ENCODE peak calls at places on chromosome 15, in six cellular contexts. R, Q, I, J, P and M are unnamed samples. For H3K4me1, the result is how much of the 10 kb centered on the place peaks cover.

GRCh38 chr15:48924528-48925393 is 39.0 kb downstream of the SHC4 start:
- DNase-seq in R (no peak), Q (no peak), I (no peak), J (no peak), P (no peak), M (no peak)

GRCh38 chr15:33068007-33068441 is 126.5 kb downstream of the FMN1 start:
- DNase-seq in R (no peak), Q (peak), I (no peak), J (peak), P (peak), M (peak)

GRCh38 chr15:93321881-93322282 is 232.9 kb upstream of the RGMA start:
- DNase-seq in R (no peak), Q (no peak), I (no peak), J (peak), P (no peak), M (no peak)

GRCh38 chr15:75832114-75832513 is 11.1 kb upstream of the UBE2Q2 start:
- DNase-seq in R (no peak), Q (no peak), I (no peak), J (no peak), P (no peak), M (no peak)

GRCh38 chr15:47614341-47614740 is 103.0 kb upstream of the SEMA6D start:
- DNase-seq in R (no peak), Q (no peak), I (no peak), J (no peak), P (no peak), M (no peak)

GRCh38 chr15:73716417-73716816 is 32.2 kb downstream of the CD276 start:
- DNase-seq in R (no peak), Q (no peak), I (no peak), J (peak), P (no peak), M (peak)

GRCh38 chr15:75584121-75584520 is 5.0 kb upstream of the PTPN9 start:
- DNase-seq in R (peak), Q (no peak), I (no peak), J (no peak), P (no peak), M (no peak)

GRCh38 chr15:34437687-34438086 is at the start of gene GOLGA8A:
- DNase-seq in R (peak), Q (no peak), I (peak), J (peak), P (peak), M (no peak)

GRCh38 chr15:77144492-77145070 is 73.7 kb upstream of the TSPAN3 start:
- DNase-seq in R (no peak), Q (no peak), I (no peak), J (no peak), P (no peak), M (no peak)

GRCh38 chr15:37907136-37907535 is 27.3 kb upstream of the TMCO5A start:
- DNase-seq in R (no peak), Q (no peak), I (no peak), J (no peak), P (no peak), M (no peak)

GRCh38 chr15:90869601-90870353 is 1.4 kb downstream of the FURIN start:
- DNase-seq in R (no peak), Q (no peak), I (peak), J (peak), P (peak), M (peak)

GRCh38 chr15:99916668-99917223 is 183.5 kb upstream of the LYSMD4 start:
- DNase-seq in R (no peak), Q (no peak), I (no peak), J (no peak), P (no peak), M (no peak)

GRCh38 chr15:40957041-40957555 is 3.8 kb downstream of the CHAC1 start:
- DNase-seq in R (no peak), Q (no peak), I (no peak), J (no peak), P (no peak), M (no peak)

GRCh38 chr15:40958146-40958545 is 4.9 kb downstream of the CHAC1 start:
- DNase-seq in R (no peak), Q (no peak), I (no peak), J (no peak), P (no peak), M (no peak)

GRCh38 chr15:40956543-40956982 is 3.3 kb downstream of the CHAC1 start:
- DNase-seq in R (no peak), Q (no peak), I (no peak), J (no peak), P (no peak), M (no peak)

GRCh38 chr15:40958723-40959122 is 5.5 kb downstream of the CHAC1 start:
- DNase-seq in R (no peak), Q (no peak), I (no peak), J (no peak), P (no peak), M (no peak)

GRCh38 chr15:40957581-40958051 is 4.3 kb downstream of the CHAC1 start:
- DNase-seq in R (no peak), Q (no peak), I (no peak), J (no peak), P (no peak), M (no peak)
- TF ChIP-seq POLR2A in R (no peak), Q (no peak), I (no peak), J (no peak), P (no peak), M (no peak)

DNA sequence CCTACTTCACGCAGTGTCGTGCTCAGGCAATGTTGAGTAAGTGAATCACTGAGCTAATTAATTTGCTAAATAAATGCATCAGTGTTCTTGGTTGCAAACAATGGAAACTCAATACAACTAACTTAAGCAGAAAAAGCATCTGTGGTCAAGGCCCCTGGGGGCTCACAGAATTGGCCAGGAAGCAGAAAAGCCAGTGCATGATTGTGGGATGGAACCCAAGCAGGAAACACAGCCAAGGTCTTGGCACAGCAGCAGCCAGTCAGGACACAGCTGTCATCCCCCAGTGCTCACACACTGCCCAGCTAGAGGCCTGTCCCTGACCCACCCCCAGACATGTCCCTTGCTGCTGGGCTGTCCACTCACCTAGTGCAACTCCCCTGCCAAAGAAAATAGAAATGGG is 85.9 kb downstream of the AQP9 start:
- DNase-seq in R (no peak), Q (no peak), I (no peak), J (no peak), P (no peak), M (no peak)
- H3K4me1 ChIP-seq in R (under half), Q (under half), I (under half), J (under half), P (under half), M (under half)

GRCh38 chr15:70477750-70478250 is 285.6 kb downstream of the UACA start:
- DNase-seq in R (no peak), Q (no peak), I (no peak), J (no peak), P (no peak), M (no peak)
- TF ChIP-seq POLR2A in R (no peak), Q (no peak), I (no peak), J (no peak), P (no peak), M (no peak)

DNA sequence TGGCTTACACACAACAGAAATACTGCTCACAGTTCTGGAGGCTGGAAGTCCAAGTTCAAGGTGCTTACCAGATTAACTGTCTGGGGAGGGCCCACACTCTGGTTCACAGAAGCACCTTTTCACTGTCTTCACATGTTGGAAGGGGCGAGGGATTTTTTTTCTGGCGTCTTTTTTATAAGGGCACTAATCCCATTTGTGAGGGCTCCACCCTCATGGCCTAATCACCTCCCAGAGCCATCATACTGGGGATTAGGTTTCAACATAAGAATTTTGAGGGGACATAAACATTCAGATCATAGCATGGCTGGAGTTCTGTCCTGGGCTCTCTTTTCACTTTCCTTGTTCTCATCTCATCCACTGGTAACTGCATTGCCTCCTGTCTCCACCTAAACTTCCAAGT is 63.5 kb downstream of the IGF1R start:
- DNase-seq in R (no peak), Q (no peak), I (no peak), J (no peak), P (no peak), M (no peak)
- H3K4me1 ChIP-seq in R (under half), Q (under half), I (under half), J (under half), P (under half), M (under half)

GRCh38 chr15:97976129-97976528 is 15.6 kb downstream of the ARRDC4 start:
- DNase-seq in R (no peak), Q (no peak), I (no peak), J (no peak), P (no peak), M (no peak)

GRCh38 chr15:97976766-97977503 is 16.4 kb downstream of the ARRDC4 start:
- DNase-seq in R (no peak), Q (no peak), I (no peak), J (no peak), P (no peak), M (no peak)

GRCh38 chr15:97979131-97979502 is 18.6 kb downstream of the ARRDC4 start:
- DNase-seq in R (no peak), Q (no peak), I (no peak), J (no peak), P (no peak), M (no peak)

GRCh38 chr15:97977734-97978133 is 17.2 kb downstream of the ARRDC4 start:
- DNase-seq in R (no peak), Q (no peak), I (no peak), J (no peak), P (no peak), M (no peak)

DNA sequence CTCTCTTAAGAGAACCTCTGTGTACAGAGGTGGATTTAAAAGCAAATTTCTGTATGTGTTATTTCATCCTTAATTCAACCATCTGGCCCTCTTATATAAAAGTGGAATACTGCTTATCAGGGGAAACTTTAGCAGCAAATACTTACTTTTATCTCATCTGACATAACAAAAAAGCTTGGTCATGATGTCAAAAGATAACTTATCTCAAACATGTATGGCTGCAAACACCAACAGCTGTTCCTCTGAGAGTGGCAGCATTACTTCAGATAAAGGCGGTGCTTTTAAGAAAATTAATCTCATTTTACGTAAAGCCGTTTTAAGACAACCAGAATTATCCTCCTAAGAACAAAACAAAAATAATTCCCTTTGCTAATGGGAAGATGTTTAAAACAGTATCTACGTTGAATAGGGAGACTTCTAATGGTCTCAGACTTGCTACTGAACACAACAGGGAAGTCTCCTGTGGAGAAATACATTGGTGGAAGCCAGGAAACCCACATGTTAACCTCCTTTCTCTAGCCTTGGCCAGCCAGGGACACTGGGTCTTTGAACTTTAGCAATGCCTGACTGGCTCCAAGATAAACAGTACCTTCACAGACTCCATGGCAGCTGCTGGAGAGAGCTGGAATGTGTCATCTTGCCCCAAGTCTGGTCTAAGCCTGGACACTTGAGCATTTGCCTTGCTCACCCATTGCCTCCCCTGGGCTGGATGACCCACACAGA is 18.1 kb downstream of the ARRDC4 start:
- DNase-seq in R (no peak), Q (no peak), I (no peak), J (no peak), P (no peak), M (peak)
- TF ChIP-seq POLR2A in R (no peak), Q (no peak), I (no peak), J (no peak), P (no peak), M (no peak)

DNA sequence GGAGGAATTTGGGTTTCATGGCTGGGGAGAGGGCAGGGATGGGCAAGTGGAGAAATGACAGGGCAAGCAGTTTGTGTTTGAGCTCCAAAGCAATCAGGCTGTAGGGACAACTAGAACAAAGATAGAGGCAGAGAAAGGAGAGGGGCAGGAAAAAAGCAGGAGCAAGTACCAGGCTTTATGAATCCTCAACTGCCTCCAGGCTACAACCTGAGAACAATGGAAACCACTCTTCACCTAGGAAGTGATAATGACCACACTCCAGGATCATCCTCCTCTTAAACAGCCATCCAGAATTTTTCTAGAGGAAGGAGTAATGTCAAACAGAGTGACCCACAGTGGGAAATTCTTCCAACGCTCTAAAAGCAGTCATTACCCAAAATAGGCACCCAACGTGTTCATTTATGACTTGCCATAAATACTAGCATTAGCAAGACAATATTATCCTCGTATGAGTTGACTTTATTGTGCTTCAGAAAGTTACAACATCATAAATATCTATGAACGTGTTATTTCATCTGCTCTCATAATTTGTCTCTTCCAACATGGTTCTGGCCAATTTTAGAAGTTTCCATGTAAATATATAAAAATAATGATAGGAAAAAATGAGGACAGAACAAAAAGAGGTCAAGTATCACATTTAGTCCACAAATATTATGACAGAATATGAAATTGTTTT is 50.5 kb downstream of the TNFAIP8L3 start:
- DNase-seq in R (no peak), Q (no peak), I (no peak), J (no peak), P (no peak), M (no peak)
- H3K4me1 ChIP-seq in R (under half), Q (under half), I (under half), J (under half), P (under half), M (under half)

GRCh38 chr15:80152180-80152895 is 461 bp upstream of the FAH start:
- DNase-seq in R (peak), Q (peak), I (peak), J (peak), P (peak), M (peak)
- TF ChIP-seq POLR2A in R (no peak), Q (peak), I (no peak), J (no peak), P (no peak), M (peak)

DNA sequence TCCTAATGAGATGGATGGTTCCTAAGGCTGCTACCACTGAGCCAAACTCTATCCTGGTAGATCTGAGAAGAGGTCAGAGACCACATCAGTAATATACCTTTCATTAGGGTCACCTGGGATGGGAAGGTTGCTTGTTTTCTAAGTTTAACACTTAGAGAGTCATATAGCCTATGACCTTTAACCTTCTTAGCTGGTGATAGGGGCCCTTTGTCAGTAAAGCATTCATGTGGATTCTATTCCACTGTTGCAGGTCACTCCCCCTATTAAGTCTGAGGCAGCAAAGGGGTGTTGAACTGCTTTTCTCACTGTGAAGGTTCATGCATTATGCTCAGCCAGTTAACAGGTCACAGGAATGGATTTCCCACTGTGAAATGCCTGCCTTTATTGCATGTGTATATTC is 6.1 kb upstream of the ZNF609 start:
- DNase-seq in R (no peak), Q (no peak), I (no peak), J (no peak), P (no peak), M (no peak)
- H3K4me1 ChIP-seq in R (under half), Q (under half), I (under half), J (under half), P (under half), M (under half)

DNA sequence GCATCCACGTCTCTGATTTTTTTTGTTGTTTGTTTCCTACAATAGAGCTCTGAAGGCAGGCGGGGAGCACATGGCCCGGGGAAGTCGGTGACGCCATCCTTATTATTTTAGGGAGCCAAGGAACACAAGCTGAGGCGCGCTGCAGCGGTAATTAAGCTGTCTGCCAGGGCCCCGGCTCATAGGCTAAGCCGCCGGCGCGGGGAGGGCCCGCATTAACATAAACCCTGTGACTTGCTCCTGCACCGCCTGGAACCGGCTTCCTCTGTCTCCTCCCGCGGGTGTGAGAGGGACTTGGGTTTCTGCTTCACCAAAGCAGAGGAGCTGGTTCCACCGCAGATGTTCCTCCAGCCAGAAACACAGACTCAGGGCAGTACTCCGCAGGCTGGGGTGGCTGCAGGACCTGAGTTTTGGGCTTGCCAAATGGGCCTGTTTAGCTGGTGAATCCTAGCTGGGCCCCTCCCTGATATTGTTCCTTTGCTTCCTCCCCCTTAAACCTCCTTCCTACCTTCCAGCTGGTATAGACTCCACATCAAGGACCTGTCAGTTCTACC is 25.3 kb downstream of the ANP32A start:
- DNase-seq in R (peak), Q (no peak), I (peak), J (peak), P (peak), M (peak)
- TF ChIP-seq POLR2A in R (no peak), Q (no peak), I (peak), J (no peak), P (no peak), M (no peak)